ENCODE peak calls at places on chromosomes 4 and X, in five cellular contexts. K, V, J, D and S are unnamed samples.
A peak's percentile ranks its signal among the peaks of the same experiment; 100 is the strongest.

GRCh38 chrX:69083361-69083760 is 81.9 kb downstream of the PJA1 start:
- DNase-seq in D (no peak), J (no peak), K (no peak), V (no peak), S (no peak)

GRCh38 chrX:480861-481417 is 94.2 kb upstream of the PPP2R3B start:
- DNase-seq in J (no peak), D (no peak), K (no peak), V (no peak), S (no peak)

GRCh38 chr4:27398911-27399310 is 538.3 kb downstream of the STIM2 start:
- DNase-seq in V (no peak), K (no peak), D (no peak), J (no peak), S (no peak)

GRCh38 chr4:11634283-11634682 is 205.6 kb upstream of the HS3ST1 start:
- DNase-seq in V (no peak), K (no peak), J (peak; percentile 23), D (no peak), S (no peak)

GRCh38 chr4:1590244-1590643 is 93.9 kb downstream of the FAM53A start:
- DNase-seq in J (no peak), K (no peak), V (no peak), D (no peak), S (no peak)

GRCh38 chrX:11241720-11242119 is 51.5 kb upstream of the AMELX start:
- DNase-seq in K (no peak), J (no peak), V (no peak), D (no peak), S (no peak)

GRCh38 chrX:13906103-13906502 is 89.2 kb upstream of the GPM6B start:
- DNase-seq in K (peak; percentile 94), V (no peak), J (no peak), D (no peak), S (no peak)

GRCh38 chr4:182917182-182918043 is at the start of gene DCTD:
- DNase-seq in D (peak; percentile 76), V (peak; percentile 93), J (peak; percentile 55), K (peak; percentile 71), S (peak; percentile 72)

GRCh38 chr4:25158817-25159216 is 1.4 kb downstream of the SEPSECS start:
- DNase-seq in V (no peak), K (no peak), J (no peak), D (no peak), S (no peak)

GRCh38 chr4:88137112-88137511 is 21.3 kb downstream of the ABCG2 start:
- DNase-seq in J (no peak), V (no peak), K (no peak), D (no peak), S (no peak)

GRCh38 chr4:81214518-81215218 is 354 bp downstream of the PRKG2 start:
- DNase-seq in D (no peak), J (no peak), V (no peak), K (no peak), S (peak; percentile 5)

GRCh38 chr4:141853091-141853734 is 216.8 kb downstream of the IL15 start:
- DNase-seq in K (no peak), V (no peak), D (no peak), J (peak; percentile 91), S (no peak)

GRCh38 chr4:132557660-132558059 is 591.4 kb upstream of the PCDH10 start:
- DNase-seq in K (no peak), J (peak; percentile 9), D (no peak), V (no peak), S (no peak)

GRCh38 chrX:71976753-71977152 is 66.1 kb downstream of the NHSL2 start:
- DNase-seq in V (no peak), J (no peak), D (no peak), K (no peak), S (peak; percentile 32)

GRCh38 chr4:124697441-124697840 is 15.1 kb downstream of the ANKRD50 start:
- DNase-seq in V (no peak), K (no peak), D (no peak), J (no peak), S (no peak)

GRCh38 chr4:113496698-113497097 is 264.8 kb downstream of the CAMK2D start:
- DNase-seq in J (no peak), D (no peak), V (no peak), K (no peak), S (no peak)

GRCh38 chrX:119389854-119390501 is 9.2 kb upstream of the SLC25A43 start:
- DNase-seq in D (no peak), V (no peak), J (no peak), K (no peak), S (no peak)

GRCh38 chr4:121696641-121697461 is at the start of gene ANXA5:
- DNase-seq in V (peak; percentile 97), K (peak; percentile 85), J (peak; percentile 90), D (peak; percentile 40), S (peak; percentile 87)

GRCh38 chr4:79650794-79651431 is 242.9 kb upstream of the GK2 start:
- DNase-seq in D (no peak), V (no peak), J (no peak), K (no peak), S (peak; percentile 73)

GRCh38 chr4:166169111-166169510 is 296.1 kb downstream of the TLL1 start:
- DNase-seq in V (no peak), J (peak; percentile 74), K (no peak), D (no peak), S (peak; percentile 47)

GRCh38 chr4:86498560-86499166 is 95.5 kb upstream of the PTPN13 start:
- DNase-seq in V (no peak), D (no peak), J (peak; percentile 51), K (peak; percentile 79), S (peak; percentile 25)